ENCODE peak calls at places on chromosome 22, in five cellular contexts. D is colonic mucosa, I is D721Med, P is fibroblast of lung, F is nephron progenitor cell. Q is an unnamed sample.

GRCh38 chr22:35564975-35565867 is 24.6 kb downstream of the RASD2 start:
- DNase-seq in I (no peak), F (no peak), D (no peak), P (peak), Q (no peak)

GRCh38 chr22:28479912-28480311 is 199.7 kb downstream of the TTC28 start:
- DNase-seq in F (no peak), I (no peak), P (no peak), D (no peak), Q (no peak)

GRCh38 chr22:39917776-39918493 is 17.1 kb downstream of the GRAP2 start:
- DNase-seq in I (no peak), P (no peak), D (no peak), F (no peak), Q (no peak)

GRCh38 chr22:44391026-44391425 is 78.3 kb upstream of the SHISAL1 start:
- DNase-seq in D (no peak), F (no peak), I (no peak), P (peak), Q (no peak)

GRCh38 chr22:27801197-27801615 is 350 bp downstream of the MN1 start:
- DNase-seq in P (peak), I (no peak), D (no peak), F (peak), Q (peak)

GRCh38 chr22:28222976-28223375 is 303.9 kb upstream of the PITPNB start:
- DNase-seq in P (peak), I (no peak), D (no peak), F (no peak), Q (no peak)

GRCh38 chr22:38755911-38756532 is at the start of gene SUN2:
- DNase-seq in D (peak), F (peak), I (peak), P (peak), Q (peak)

GRCh38 chr22:44276041-44276440 is 36.7 kb downstream of the SHISAL1 start:
- DNase-seq in I (no peak), F (no peak), P (no peak), D (no peak), Q (no peak)

GRCh38 chr22:45159652-45160462 is 3.9 kb upstream of the NUP50 start:
- DNase-seq in P (peak), D (peak), I (no peak), F (no peak), Q (peak)

GRCh38 chr22:33853200-33854097 is 66.8 kb downstream of the LARGE1 start:
- DNase-seq in F (no peak), D (peak), P (peak), I (no peak), Q (peak)

GRCh38 chr22:43047605-43048004 is 32.7 kb upstream of the PACSIN2 start:
- DNase-seq in I (peak), P (no peak), F (no peak), D (no peak), Q (no peak)

GRCh38 chr22:45181766-45182165 is 18.0 kb downstream of the NUP50 start:
- DNase-seq in P (peak), D (no peak), I (no peak), F (no peak), Q (no peak)

GRCh38 chr22:29204617-29205183 is 996 bp upstream of the EMID1 start:
- DNase-seq in D (no peak), I (no peak), P (no peak), F (no peak), Q (no peak)

GRCh38 chr22:44273175-44273574 is 39.6 kb downstream of the SHISAL1 start:
- DNase-seq in P (no peak), D (no peak), F (no peak), I (no peak), Q (no peak)

GRCh38 chr22:43484227-43484626 is 72.4 kb downstream of the MPPED1 start:
- DNase-seq in D (no peak), P (no peak), F (no peak), I (no peak), Q (no peak)

GRCh38 chr22:35995772-35996171 is 32.9 kb downstream of the RBFOX2 start:
- DNase-seq in P (peak), I (no peak), F (no peak), D (peak), Q (no peak)

GRCh38 chr22:28021116-28021997 is 102.3 kb upstream of the PITPNB start:
- DNase-seq in P (no peak), I (no peak), D (peak), F (no peak), Q (no peak)

GRCh38 chr22:32957093-32957835 is 100.9 kb downstream of the SYN3 start:
- DNase-seq in I (no peak), F (no peak), P (no peak), D (no peak), Q (no peak)

GRCh38 chr22:33112606-33113005 is 54.4 kb upstream of the SYN3 start:
- DNase-seq in I (no peak), D (no peak), P (no peak), F (no peak), Q (no peak)

GRCh38 chr22:25896098-25896497 is 154.1 kb downstream of the MYO18B start:
- DNase-seq in I (no peak), D (no peak), P (no peak), F (no peak), Q (no peak)

GRCh38 chr22:48495751-48496080 is 1332.0 kb downstream of the BRD1 start:
- DNase-seq in P (no peak), F (no peak), D (no peak), I (no peak), Q (no peak)

GRCh38 chr22:33204408-33204807 is 146.2 kb upstream of the SYN3 start:
- DNase-seq in D (no peak), I (no peak), F (no peak), P (no peak), Q (no peak)

GRCh38 chr22:44345872-44346271 is 33.1 kb upstream of the SHISAL1 start:
- DNase-seq in I (no peak), P (no peak), D (no peak), F (no peak), Q (no peak)

GRCh38 chr22:43242627-43243026 is 55.7 kb upstream of the TTLL12 start:
- DNase-seq in F (no peak), D (no peak), I (no peak), P (no peak), Q (no peak)

GRCh38 chr22:42979606-42980005 is 35.3 kb downstream of the PACSIN2 start:
- DNase-seq in P (no peak), F (no peak), D (no peak), I (no peak), Q (no peak)

GRCh38 chr22:22207845-22208564 is 36.6 kb upstream of the VPREB1 start:
- DNase-seq in D (peak), F (peak), P (peak), I (no peak), Q (peak)

GRCh38 chr22:27405672-27406388 is 395.7 kb downstream of the MN1 start:
- DNase-seq in F (peak), P (no peak), I (no peak), D (peak), Q (peak)

GRCh38 chr22:18060646-18061620 is 16.9 kb upstream of the PEX26 start:
- DNase-seq in F (peak), D (peak), P (peak), I (no peak), Q (peak)

GRCh38 chr22:36238348-36239149 is 778 bp downstream of the APOL2 start:
- DNase-seq in P (no peak), I (no peak), F (no peak), D (peak), Q (no peak)

GRCh38 chr22:31628969-31629723 is 32.9 kb downstream of the PISD start:
- DNase-seq in P (no peak), I (no peak), D (no peak), F (no peak), Q (no peak)
- TF ChIP-seq CTCF in P (no peak), I (no peak), D (no peak), F (no peak), Q (peak)

GRCh38 chr22:19867617-19868016 is 12.9 kb upstream of the GNB1L start:
- DNase-seq in I (no peak), F (no peak), D (no peak), P (no peak), Q (no peak)

GRCh38 chr22:19868773-19869471 is 14.2 kb upstream of the GNB1L start:
- DNase-seq in I (no peak), F (no peak), D (peak), P (no peak), Q (no peak)

GRCh38 chr22:19869497-19870152 is 15.0 kb upstream of the GNB1L start:
- DNase-seq in D (peak), P (no peak), I (no peak), F (no peak), Q (no peak)

GRCh38 chr22:19866665-19867009 is 12.0 kb upstream of the GNB1L start:
- DNase-seq in I (no peak), P (no peak), F (no peak), D (no peak), Q (no peak)

GRCh38 chr22:19868333-19868732 is 13.7 kb upstream of the GNB1L start:
- DNase-seq in P (no peak), I (no peak), D (peak), F (no peak), Q (no peak)
- TF ChIP-seq CTCF in P (no peak), I (no peak), D (no peak), F (no peak), Q (no peak)

DNA sequence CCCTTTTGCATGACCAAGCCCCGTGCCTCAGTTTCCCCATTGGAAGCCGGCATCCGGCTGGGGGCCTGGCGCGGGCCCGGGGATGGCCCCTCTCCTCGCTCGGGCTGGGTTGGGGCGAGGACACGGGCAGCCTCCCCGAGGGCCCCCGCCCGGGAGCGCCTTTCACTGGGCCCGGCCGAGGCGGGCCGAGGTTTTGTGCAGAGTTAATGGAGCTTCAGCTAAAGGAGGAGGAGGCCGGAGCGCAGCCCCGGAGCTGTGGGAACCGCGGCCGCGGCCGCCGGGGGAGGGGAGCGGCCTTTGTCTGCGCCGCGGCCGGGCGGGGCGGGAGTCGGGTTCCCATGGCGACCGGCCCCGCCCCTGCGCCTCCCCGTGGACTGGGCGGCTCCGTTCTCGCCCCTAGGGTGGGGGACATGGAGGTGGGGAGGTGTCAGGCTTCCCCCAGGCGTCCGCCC is 1.4 kb upstream of the MAPK11 start:
- DNase-seq in D (peak), P (peak), F (peak), I (no peak), Q (peak)
- TF ChIP-seq CTCF in D (no peak), P (peak), F (no peak), I (no peak), Q (no peak)

DNA sequence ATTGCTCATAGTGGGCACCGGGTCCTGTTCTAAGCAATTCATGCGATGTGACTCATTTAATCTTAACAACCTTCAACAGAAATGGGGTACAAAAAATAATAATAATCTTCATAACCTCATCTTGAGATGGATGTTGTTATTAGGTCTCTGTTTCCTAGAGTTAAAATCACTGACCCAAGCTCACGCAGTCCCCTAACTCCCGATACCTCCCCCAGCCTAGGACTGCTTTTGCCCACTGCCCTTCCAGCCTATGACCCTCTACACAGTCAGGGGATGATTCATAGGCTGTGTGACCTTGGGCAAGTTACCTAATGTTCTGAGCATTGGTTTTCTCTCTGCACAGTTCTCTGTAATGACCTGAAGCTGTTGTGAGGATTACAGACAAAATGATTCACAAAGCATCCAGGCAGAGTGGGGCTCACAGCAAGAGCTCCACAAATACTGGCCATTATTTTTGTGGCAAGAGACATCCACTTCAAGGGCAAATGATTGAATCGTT is 19.9 kb downstream of the MTFP1 start:
- DNase-seq in P (peak), I (no peak), D (no peak), F (no peak), Q (no peak)
- TF ChIP-seq CTCF in P (no peak), I (no peak), D (peak), F (no peak), Q (peak)

DNA sequence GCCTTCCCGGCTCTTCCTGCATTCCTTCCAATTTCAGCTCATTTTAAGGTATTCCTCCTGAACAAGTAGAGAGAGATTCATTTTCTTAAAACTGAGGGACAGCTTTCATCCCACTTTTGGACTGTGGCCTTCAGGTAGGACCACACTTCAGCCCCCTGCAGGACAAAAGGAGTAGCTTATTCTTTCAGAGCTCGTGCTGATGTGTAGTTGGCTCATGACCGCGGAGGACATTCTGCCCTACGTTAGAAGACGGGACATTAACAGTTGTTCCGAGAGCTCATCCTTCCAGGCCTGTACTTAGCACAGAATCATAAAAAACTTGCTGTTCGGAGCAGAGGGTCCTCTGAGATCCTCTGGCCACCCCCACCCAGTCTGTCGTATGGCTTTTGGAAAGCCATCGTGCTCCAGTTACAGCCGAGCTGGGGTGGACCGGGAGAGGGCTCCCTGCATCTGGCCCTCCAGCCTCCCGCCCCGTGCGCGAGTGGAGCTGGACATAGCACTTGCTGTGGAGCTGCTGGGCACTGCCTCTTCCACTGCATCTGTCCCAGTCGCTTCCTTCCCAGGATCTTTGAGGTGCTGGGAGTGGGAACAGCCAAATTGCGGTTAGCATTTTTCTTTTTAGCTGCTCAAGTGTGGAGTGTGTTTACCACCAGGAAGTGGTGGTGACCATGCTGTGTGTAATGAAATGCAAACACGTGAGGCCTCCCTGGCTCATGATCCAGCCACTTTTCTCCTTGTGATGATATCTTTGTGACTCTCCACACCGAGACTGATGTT is 250.3 kb downstream of the TBC1D22A start:
- DNase-seq in I (no peak), D (no peak), P (peak), F (no peak), Q (no peak)
- TF ChIP-seq CTCF in I (no peak), D (no peak), P (peak), F (peak), Q (no peak)

GRCh38 chr22:41508770-41509170 is 35.5 kb downstream of the POLR3H start:
- DNase-seq in F (peak), D (no peak), I (no peak), P (no peak), Q (no peak)
- TF ChIP-seq CTCF in F (peak), D (no peak), I (no peak), P (no peak), Q (no peak)

GRCh38 chr22:37499006-37499707 is 13.0 kb upstream of the MFNG start:
- DNase-seq in I (no peak), P (peak), D (no peak), F (no peak), Q (no peak)

GRCh38 chr22:37500745-37501144 is 14.6 kb upstream of the MFNG start:
- DNase-seq in D (no peak), P (no peak), I (no peak), F (no peak), Q (no peak)

GRCh38 chr22:37499789-37500188 is 13.6 kb upstream of the MFNG start:
- DNase-seq in F (no peak), I (no peak), D (no peak), P (no peak), Q (no peak)

GRCh38 chr22:37496651-37497599 is 10.7 kb upstream of the MFNG start:
- DNase-seq in I (no peak), D (no peak), F (no peak), P (peak), Q (no peak)

GRCh38 chr22:37498289-37498909 is 12.2 kb upstream of the MFNG start:
- DNase-seq in P (no peak), F (peak), I (peak), D (peak), Q (peak)
- TF ChIP-seq CTCF in P (no peak), F (peak), I (peak), D (peak), Q (peak)

GRCh38 chr22:46399625-46400024 is 64.1 kb downstream of the TRMU start:
- DNase-seq in D (no peak), I (no peak), P (no peak), F (no peak), Q (no peak)
- TF ChIP-seq CTCF in D (no peak), I (no peak), P (no peak), F (no peak), Q (no peak)

GRCh38 chr22:23856721-23857605 is 712 bp upstream of the SLC2A11 start:
- DNase-seq in P (peak), I (peak), D (peak), F (peak), Q (peak)
- TF ChIP-seq CTCF in P (peak), I (no peak), D (no peak), F (no peak), Q (no peak)